ENCODE peak calls at places on chromosomes 13 and 19, in six cellular contexts. B is body of pancreas, Q is colonic mucosa, K is AG09309, M is fibroblast of lung, C is AG04449. I is an unnamed sample.

GRCh38 chr19:31255174-31255862 is 93.9 kb downstream of the TSHZ3 start:
- DNase-seq in C (no peak), K (no peak), Q (no peak), M (no peak), B (no peak), I (no peak)

GRCh38 chr13:87129602-87130300 is 541.4 kb upstream of the SLITRK5 start:
- DNase-seq in Q (no peak), B (no peak), M (peak), C (no peak), K (no peak), I (no peak)

GRCh38 chr19:58409010-58409790 is 751 bp downstream of the ZNF584 start:
- DNase-seq in Q (no peak), K (no peak), B (no peak), C (no peak), M (no peak), I (no peak)

GRCh38 chr13:113822266-113822665 is 41.6 kb downstream of the GAS6 start:
- DNase-seq in K (no peak), Q (no peak), C (no peak), B (no peak), M (no peak), I (no peak)

GRCh38 chr19:15913384-15913783 is 15.5 kb upstream of the CYP4F2 start:
- DNase-seq in K (no peak), B (no peak), C (no peak), M (no peak), Q (no peak), I (no peak)

GRCh38 chr19:7540761-7541480 is 5.4 kb downstream of the PNPLA6 start:
- DNase-seq in B (no peak), C (no peak), K (no peak), Q (no peak), M (no peak), I (no peak)

GRCh38 chr13:112962396-112962795 is 6.6 kb upstream of the MCF2L start:
- DNase-seq in K (no peak), M (no peak), C (no peak), Q (no peak), B (peak), I (no peak)

GRCh38 chr19:2428756-2429711 is 1.6 kb upstream of the TIMM13 start:
- DNase-seq in C (no peak), B (no peak), Q (no peak), M (no peak), K (no peak), I (no peak)

GRCh38 chr13:56019606-56020005 is 1121.1 kb upstream of the PRR20A start:
- DNase-seq in C (no peak), B (no peak), M (no peak), K (no peak), Q (no peak), I (no peak)

GRCh38 chr19:3475449-3475848 is 4.9 kb downstream of the SMIM24 start:
- DNase-seq in B (no peak), C (no peak), Q (no peak), K (no peak), M (no peak), I (no peak)

GRCh38 chr13:39783051-39783450 is 127.6 kb downstream of the COG6 start:
- DNase-seq in M (peak), Q (no peak), K (no peak), B (no peak), C (no peak), I (no peak)

GRCh38 chr19:49801966-49802661 is 11.0 kb downstream of the FUZ start:
- DNase-seq in Q (peak), K (no peak), C (no peak), M (peak), B (peak), I (peak)

GRCh38 chr13:87120476-87120875 is 550.7 kb upstream of the SLITRK5 start:
- DNase-seq in M (peak), Q (no peak), K (no peak), B (no peak), C (no peak), I (no peak)

GRCh38 chr19:22545751-22546150 is 88.4 kb upstream of the ZNF492 start:
- DNase-seq in M (no peak), C (no peak), Q (peak), K (no peak), B (peak), I (no peak)

GRCh38 chr13:47039106-47039505 is 142.3 kb upstream of the HTR2A start:
- DNase-seq in M (peak), K (peak), Q (no peak), B (no peak), C (peak), I (peak)

GRCh38 chr19:54297759-54298305 is 15.1 kb downstream of the LILRA5 start:
- DNase-seq in Q (no peak), K (no peak), M (no peak), C (no peak), B (no peak), I (no peak)

GRCh38 chr13:59352600-59352999 is 811.1 kb downstream of the DIAPH3 start:
- DNase-seq in B (no peak), C (no peak), Q (no peak), K (no peak), M (no peak), I (no peak)

GRCh38 chr19:55252760-55253159 is 6.1 kb downstream of the PPP6R1 start:
- DNase-seq in C (no peak), Q (no peak), K (no peak), M (no peak), B (no peak), I (no peak)

GRCh38 chr13:33119886-33120543 is 103.8 kb downstream of the KL start:
- DNase-seq in B (no peak), K (no peak), C (no peak), Q (no peak), M (no peak), I (peak)

GRCh38 chr19:2475018-2475701 is 767 bp upstream of the GADD45B start:
- DNase-seq in C (no peak), M (peak), B (peak), K (no peak), Q (peak), I (no peak)

GRCh38 chr19:39333507-39333906 is 2.3 kb downstream of the GMFG start:
- DNase-seq in Q (no peak), M (no peak), B (no peak), K (no peak), C (no peak), I (no peak)

GRCh38 chr13:40469581-40470282 is 196.7 kb downstream of the FOXO1 start:
- DNase-seq in Q (no peak), B (no peak), M (no peak), C (no peak), K (no peak), I (no peak)

GRCh38 chr13:108915634-108916497 is 286.5 kb downstream of the MYO16 start:
- DNase-seq in B (peak), C (no peak), Q (peak), K (peak), M (peak), I (peak)

GRCh38 chr13:33524086-33524485 is 238.5 kb upstream of the STARD13 start:
- DNase-seq in M (peak), Q (no peak), C (peak), B (peak), K (peak), I (peak)

GRCh38 chr13:109883181-109884180 is 97.1 kb upstream of the IRS2 start:
- DNase-seq in B (no peak), C (no peak), K (no peak), Q (peak), M (no peak), I (no peak)

GRCh38 chr13:64688893-64689677 is 2541.1 kb downstream of the PCDH9 start:
- DNase-seq in B (no peak), C (peak), M (peak), K (no peak), Q (no peak), I (no peak)

GRCh38 chr19:53707278-53707677 is 75.5 kb downstream of the DPRX start:
- DNase-seq in Q (no peak), B (no peak), K (no peak), C (no peak), M (no peak), I (no peak)

GRCh38 chr13:29384466-29384865 is 211.0 kb downstream of the SLC7A1 start:
- DNase-seq in Q (no peak), C (no peak), K (no peak), M (no peak), B (no peak), I (no peak)

GRCh38 chr13:40388617-40389016 is 277.8 kb downstream of the FOXO1 start:
- DNase-seq in M (no peak), K (no peak), B (peak), C (no peak), Q (peak), I (no peak)

GRCh38 chr19:2231621-2232221 is 4.4 kb downstream of the PLEKHJ1 start:
- DNase-seq in M (no peak), C (no peak), Q (no peak), B (no peak), K (no peak), I (no peak)

GRCh38 chr13:33472446-33472845 is 186.9 kb upstream of the STARD13 start:
- DNase-seq in M (no peak), K (no peak), B (no peak), C (no peak), Q (no peak), I (no peak)

GRCh38 chr13:96782186-96782585 is 212.1 kb downstream of the OXGR1 start:
- DNase-seq in M (no peak), B (no peak), Q (no peak), C (no peak), K (no peak), I (no peak)

GRCh38 chr19:41861098-41861768 is 1.2 kb downstream of the RPS19 start:
- DNase-seq in C (no peak), M (no peak), B (no peak), Q (no peak), K (no peak), I (no peak)

GRCh38 chr13:97967948-97968347 is 14.5 kb downstream of the IPO5 start:
- DNase-seq in B (no peak), C (no peak), M (no peak), Q (no peak), K (no peak), I (no peak)

GRCh38 chr19:46911456-46911855 is 50.7 kb downstream of the ARHGAP35 start:
- DNase-seq in Q (no peak), C (no peak), K (no peak), M (no peak), B (no peak), I (no peak)

GRCh38 chr19:8208119-8208709 is 956 bp upstream of the CERS4 start:
- DNase-seq in K (no peak), Q (no peak), C (no peak), M (no peak), B (peak), I (no peak)

GRCh38 chr19:32908641-32909190 is 39.1 kb upstream of the SLC7A9 start:
- DNase-seq in C (no peak), B (no peak), Q (no peak), M (no peak), K (no peak), I (no peak)

GRCh38 chr13:38941353-38941945 is 49.2 kb downstream of the STOML3 start:
- DNase-seq in K (no peak), C (no peak), B (no peak), M (peak), Q (no peak), I (no peak)

GRCh38 chr13:27455331-27455855 is 5.0 kb upstream of the MTIF3 start:
- DNase-seq in C (no peak), B (no peak), M (peak), K (no peak), Q (no peak), I (no peak)

GRCh38 chr19:48512504-48513288 is 1.1 kb upstream of the LMTK3 start:
- DNase-seq in M (no peak), Q (no peak), B (no peak), C (no peak), K (no peak), I (no peak)
- H3K4me3 ChIP-seq in M (no peak), Q (peak), B (no peak), C (no peak), K (no peak), I (no peak)

GRCh38 chr13:22915442-22916082 is 265.2 kb upstream of the SGCG start:
- DNase-seq in Q (peak), K (no peak), M (peak), C (no peak), B (peak), I (peak)
- TF ChIP-seq CTCF in Q (no peak), K (no peak), M (no peak), C (no peak), B (no peak), I (no peak)

GRCh38 chr13:107865643-107866006 is 349.7 kb downstream of the LIG4 start:
- DNase-seq in Q (no peak), K (no peak), B (no peak), M (peak), C (no peak), I (no peak)

GRCh38 chr13:107866007-107866665 is 349.2 kb downstream of the LIG4 start:
- DNase-seq in K (no peak), M (no peak), Q (no peak), C (no peak), B (peak), I (no peak)

GRCh38 chr13:107867701-107868661 is 347.4 kb downstream of the LIG4 start:
- DNase-seq in M (peak), C (no peak), Q (no peak), B (peak), K (no peak), I (no peak)

GRCh38 chr13:107866666-107867623 is 348.4 kb downstream of the LIG4 start:
- DNase-seq in B (peak), C (no peak), K (no peak), M (peak), Q (no peak), I (peak)

GRCh38 chr13:107864543-107865460 is 350.5 kb downstream of the LIG4 start:
- DNase-seq in Q (no peak), M (peak), B (no peak), K (no peak), C (no peak), I (peak)
- H3K4me3 ChIP-seq in Q (no peak), M (peak), B (no peak), K (peak), C (no peak), I (peak)

GRCh38 chr19:51096473-51097165 is 11.6 kb downstream of the CTU1 start:
- DNase-seq in B (no peak), C (no peak), Q (no peak), K (no peak), M (no peak), I (no peak)
- TF ChIP-seq CTCF in B (peak), C (no peak), Q (no peak), K (no peak), M (peak), I (no peak)

I was measured in astrocyte of the cerebellum.